ENCODE peak calls at places on chromosomes 1 and 21, in five cellular contexts. D, J, S, U and L are unnamed samples.

GRCh38 chr1:8560611-8561544 is 243.0 kb downstream of the SLC45A1 start:
- DNase-seq in D (no peak), J (peak; percentile 24), S (peak; percentile 38), U (peak; percentile 45), L (peak; percentile 83)

GRCh38 chr1:2501041-2501819 is 25.1 kb downstream of the PLCH2 start:
- DNase-seq in D (no peak), J (no peak), S (no peak), U (no peak), L (no peak)

GRCh38 chr1:198763298-198763714 is 124.5 kb downstream of the PTPRC start:
- DNase-seq in D (no peak), J (no peak), S (peak; percentile 34), U (no peak), L (no peak)

GRCh38 chr1:13556224-13556764 is 27.3 kb upstream of the PDPN start:
- DNase-seq in D (peak; percentile 25), J (no peak), S (no peak), U (no peak), L (no peak)

GRCh38 chr1:187517508-187517907 is 688.8 kb downstream of the PLA2G4A start:
- DNase-seq in D (no peak), J (no peak), S (no peak), U (no peak), L (no peak)

GRCh38 chr1:170214980-170215910 is 69.5 kb downstream of the NTMT2 start:
- DNase-seq in D (no peak), J (no peak), S (no peak), U (no peak), L (no peak)

GRCh38 chr1:181592261-181592859 is 109.0 kb downstream of the CACNA1E start:
- DNase-seq in D (peak; percentile 64), J (no peak), S (no peak), U (no peak), L (no peak)

GRCh38 chr1:111739984-111740765 is 980 bp upstream of the INKA2 start:
- DNase-seq in D (peak; percentile 93), J (peak; percentile 56), S (peak; percentile 58), U (no peak), L (peak; percentile 76)

GRCh38 chr1:207935166-207935583 is 24.2 kb upstream of the CD34 start:
- DNase-seq in D (no peak), J (no peak), S (no peak), U (peak; percentile 51), L (no peak)

GRCh38 chr1:1419812-1420653 is 1.0 kb downstream of the ANKRD65 start:
- DNase-seq in D (peak; percentile 74), J (no peak), S (no peak), U (no peak), L (peak; percentile 63)

GRCh38 chr1:1213153-1213918 is 617 bp downstream of the TNFRSF4 start:
- DNase-seq in D (no peak), J (no peak), S (no peak), U (no peak), L (no peak)

GRCh38 chr1:94014635-94015488 is 105.6 kb upstream of the GCLM start:
- DNase-seq in D (no peak), J (no peak), S (no peak), U (no peak), L (no peak)

GRCh38 chr1:41434748-41435449 is 49.6 kb downstream of the EDN2 start:
- DNase-seq in D (no peak), J (no peak), S (no peak), U (no peak), L (no peak)

GRCh38 chr1:206445861-206446495 is 24.3 kb upstream of the IKBKE start:
- DNase-seq in D (no peak), J (no peak), S (no peak), U (no peak), L (peak; percentile 97)

GRCh38 chr1:244311784-244312532 is 139.8 kb downstream of the ADSS2 start:
- DNase-seq in D (no peak), J (no peak), S (no peak), U (no peak), L (no peak)

GRCh38 chr21:15000076-15000475 is 64.7 kb downstream of the NRIP1 start:
- DNase-seq in D (no peak), J (no peak), S (no peak), U (no peak), L (no peak)